ENCODE peak calls at places on chromosomes 6 and 20, in four cellular contexts. X is HFFc6; F is A549; K is CD8-positive, alpha-beta T cell. Q is an unnamed sample.

GRCh38 chr20:50915424-50915823 is 15.8 kb downstream of the ADNP start:
- DNase-seq in X (peak; percentile 46), F (no peak), K (no peak), Q (no peak)

GRCh38 chr20:57030611-57031600 is 235.5 kb downstream of the BMP7 start:
- DNase-seq in X (peak; percentile 33), F (no peak), K (no peak), Q (no peak)

GRCh38 chr6:9248125-9248524 is 812.8 kb upstream of the SLC35B3 start:
- DNase-seq in X (no peak), F (no peak), K (no peak), Q (no peak)

GRCh38 chr6:52517502-52518278 is 59.2 kb downstream of the TRAM2 start:
- DNase-seq in X (peak; percentile 95), F (peak; percentile 78), K (no peak), Q (no peak)

GRCh38 chr6:156164701-156165454 is 612.3 kb upstream of the ARID1B start:
- DNase-seq in X (no peak), F (no peak), K (no peak), Q (no peak)

GRCh38 chr20:2596673-2597279 is 55.7 kb upstream of the NOP56 start:
- DNase-seq in X (peak; percentile 9), F (no peak), K (no peak), Q (no peak)

GRCh38 chr20:41149679-41150131 is 12.4 kb downstream of the PLCG1 start:
- DNase-seq in X (peak; percentile 58), F (peak; percentile 32), K (no peak), Q (no peak)

GRCh38 chr6:4178737-4179333 is 43.5 kb upstream of the ECI2 start:
- DNase-seq in X (no peak), F (no peak), K (no peak), Q (no peak)

GRCh38 chr6:166078294-166078693 is 89.4 kb downstream of the TBXT start:
- DNase-seq in X (peak; percentile 9), F (no peak), K (no peak), Q (no peak)

GRCh38 chr6:43673444-43674063 is 14.0 kb downstream of the MRPS18A start:
- DNase-seq in X (no peak), F (no peak), K (no peak), Q (peak; percentile 63)

GRCh38 chr20:32970973-32971300 is 33.3 kb downstream of the SUN5 start:
- DNase-seq in X (no peak), F (no peak), K (no peak), Q (no peak)

GRCh38 chr6:150343434-150343833 is 25.4 kb upstream of the IYD start:
- DNase-seq in X (peak; percentile 14), F (no peak), K (no peak), Q (no peak)

GRCh38 chr6:170271771-170272314 is 19.0 kb downstream of the DLL1 start:
- DNase-seq in X (no peak), F (no peak), K (peak; percentile 62), Q (no peak)

GRCh38 chr6:11492444-11493300 is 44.9 kb upstream of the TMEM170B start:
- DNase-seq in X (peak; percentile 14), F (no peak), K (no peak), Q (no peak)

GRCh38 chr6:146381486-146381885 is 162.1 kb upstream of the RAB32 start:
- DNase-seq in X (no peak), F (no peak), K (no peak), Q (no peak)
- TF ChIP-seq CTCF in X (peak; percentile 58), F (no peak), K (no peak), Q (no peak)

GRCh38 chr6:24497254-24497989 is 2.7 kb downstream of the ALDH5A1 start:
- DNase-seq in X (no peak), F (peak; percentile 7), K (no peak), Q (no peak)

GRCh38 chr6:24493945-24494725 is 634 bp upstream of the ALDH5A1 start:
- DNase-seq in X (no peak), F (no peak), K (no peak), Q (no peak)

GRCh38 chr6:24492475-24492874 is 2.3 kb upstream of the ALDH5A1 start:
- DNase-seq in X (peak; percentile 5), F (peak; percentile 44), K (no peak), Q (no peak)

GRCh38 chr6:24495516-24495847 is 713 bp downstream of the ALDH5A1 start:
- DNase-seq in X (no peak), F (peak; percentile 52), K (peak; percentile 15), Q (no peak)

DNA sequence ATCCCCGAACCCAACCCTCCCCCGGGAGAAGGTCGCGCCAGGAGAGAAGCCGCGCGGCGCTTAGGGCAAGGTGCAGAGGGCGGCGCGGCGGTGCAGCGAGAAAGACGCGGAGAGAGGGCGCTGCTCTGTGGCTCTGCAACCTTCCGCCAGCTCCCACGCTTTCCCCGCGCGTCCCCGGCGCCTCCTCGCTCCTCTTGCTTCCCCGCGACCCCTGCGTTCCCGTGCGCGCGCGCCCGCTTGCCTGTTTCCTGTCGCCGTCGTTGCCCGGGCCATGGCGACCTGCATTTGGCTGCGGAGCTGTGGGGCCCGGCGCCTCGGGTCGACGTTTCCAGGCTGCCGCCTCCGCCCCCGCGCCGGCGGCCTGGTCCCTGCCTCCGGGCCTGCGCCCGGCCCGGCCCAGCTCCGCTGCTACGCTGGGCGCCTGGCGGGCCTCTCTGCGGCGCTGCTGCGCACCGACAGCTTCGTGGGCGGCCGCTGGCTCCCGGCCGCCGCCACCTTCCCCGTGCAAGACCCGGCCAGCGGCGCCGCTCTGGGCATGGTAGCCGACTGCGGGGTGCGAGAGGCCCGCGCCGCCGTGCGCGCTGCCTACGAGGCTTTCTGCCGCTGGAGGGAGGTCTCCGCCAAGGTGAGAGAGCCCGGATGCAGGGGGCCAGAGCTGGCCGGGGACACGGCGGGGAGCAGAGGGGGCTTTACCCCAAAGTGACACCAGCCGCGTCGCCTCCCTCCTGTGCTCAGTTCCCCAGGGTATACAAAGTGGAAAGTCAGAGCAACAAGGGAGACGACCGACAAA is at the start of gene ALDH5A1:
- DNase-seq in X (no peak), F (peak; percentile 70), K (peak; percentile 66), Q (peak; percentile 49)
- TF ChIP-seq CTCF in X (no peak), F (peak; percentile 27), K (no peak), Q (no peak)

DNA sequence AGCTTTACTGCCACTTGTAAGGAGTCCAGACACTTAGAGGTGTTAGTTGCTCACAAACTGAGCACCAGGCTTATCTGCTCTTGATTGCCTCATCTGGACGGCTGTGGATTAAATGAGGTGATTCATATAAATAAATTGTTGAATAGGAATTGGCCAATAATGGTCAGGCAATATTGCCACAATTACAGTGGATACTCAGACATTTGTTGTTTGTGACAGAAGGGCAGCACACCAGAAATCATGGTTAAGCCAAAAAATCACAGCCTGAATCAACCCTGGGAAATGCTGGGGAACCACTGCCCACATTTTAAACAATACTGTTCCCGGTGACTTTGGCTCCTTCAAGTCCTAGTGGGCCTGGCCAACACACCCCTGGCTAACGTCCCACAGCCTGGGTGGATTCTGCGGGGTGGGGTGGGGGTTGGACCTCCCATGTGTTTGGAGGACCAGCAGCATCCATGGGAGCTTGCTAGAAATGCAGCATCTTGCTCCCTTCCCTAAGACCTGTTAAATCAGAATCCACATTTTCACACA is 29.4 kb upstream of the SPDEF start:
- DNase-seq in X (no peak), F (no peak), K (no peak), Q (no peak)
- TF ChIP-seq CTCF in X (no peak), F (no peak), K (no peak), Q (no peak)

GRCh38 chr20:44004306-44004915 is 89.8 kb downstream of the TOX2 start:
- DNase-seq in X (no peak), F (no peak), K (no peak), Q (no peak)

GRCh38 chr20:43999848-44000247 is 85.2 kb downstream of the TOX2 start:
- DNase-seq in X (no peak), F (no peak), K (no peak), Q (no peak)

GRCh38 chr20:44002861-44003260 is 88.2 kb downstream of the TOX2 start:
- DNase-seq in X (no peak), F (no peak), K (no peak), Q (no peak)

GRCh38 chr20:44003609-44004008 is 89.0 kb downstream of the TOX2 start:
- DNase-seq in X (no peak), F (no peak), K (no peak), Q (no peak)

GRCh38 chr20:44001667-44002596 is 87.3 kb downstream of the TOX2 start:
- DNase-seq in X (no peak), F (no peak), K (no peak), Q (no peak)
- TF ChIP-seq CTCF in X (no peak), F (no peak), K (no peak), Q (no peak)

GRCh38 chr6:33414592-33415271 is 3.2 kb downstream of the CUTA start:
- DNase-seq in X (no peak), F (no peak), K (no peak), Q (no peak)
- TF ChIP-seq CTCF in X (peak; percentile 64), F (peak; percentile 21), K (peak; percentile 18), Q (peak; percentile 10)

DNA sequence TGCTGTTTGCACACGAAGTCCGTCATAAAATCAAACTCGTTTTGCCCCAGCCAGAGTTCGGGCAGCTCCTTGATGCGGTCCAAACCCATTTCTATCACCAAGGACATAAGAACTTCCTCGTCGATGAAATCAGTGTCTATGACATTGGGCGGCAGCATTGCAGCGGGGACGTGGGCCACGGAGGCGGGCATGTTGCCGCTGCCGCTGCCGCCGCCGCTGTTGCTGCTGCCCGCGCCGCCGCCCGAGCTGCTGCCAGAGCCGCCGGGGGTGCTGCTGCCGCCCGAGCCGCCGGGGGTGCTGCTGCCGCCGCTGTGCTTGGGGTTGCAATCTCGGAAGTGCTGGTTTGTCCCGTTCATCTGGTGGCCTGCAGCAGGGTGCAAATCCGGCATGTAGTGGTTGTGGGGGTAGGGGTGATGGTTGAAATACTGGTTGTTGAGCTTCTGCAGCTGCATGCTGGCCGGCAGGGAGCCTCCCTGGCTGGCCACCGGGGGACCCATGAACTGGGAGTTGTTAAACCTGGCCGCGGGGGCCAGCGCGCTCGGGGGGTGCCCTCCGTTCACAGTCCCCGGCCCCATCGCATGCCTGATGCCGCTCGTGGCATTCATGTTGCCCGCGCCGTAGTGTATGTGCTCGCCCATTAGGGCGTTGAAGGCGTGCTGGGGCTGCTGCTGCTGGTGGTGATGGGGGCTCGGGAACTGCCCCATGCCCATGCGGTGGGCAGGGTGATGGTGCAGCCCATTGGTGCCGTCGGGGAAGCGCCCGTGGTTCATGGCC is 1.1 kb downstream of the CITED2 start:
- DNase-seq in X (peak; percentile 84), F (peak; percentile 60), K (peak; percentile 67), Q (peak; percentile 56)
- TF ChIP-seq CTCF in X (peak; percentile 53), F (peak; percentile 44), K (peak; percentile 33), Q (no peak)

DNA sequence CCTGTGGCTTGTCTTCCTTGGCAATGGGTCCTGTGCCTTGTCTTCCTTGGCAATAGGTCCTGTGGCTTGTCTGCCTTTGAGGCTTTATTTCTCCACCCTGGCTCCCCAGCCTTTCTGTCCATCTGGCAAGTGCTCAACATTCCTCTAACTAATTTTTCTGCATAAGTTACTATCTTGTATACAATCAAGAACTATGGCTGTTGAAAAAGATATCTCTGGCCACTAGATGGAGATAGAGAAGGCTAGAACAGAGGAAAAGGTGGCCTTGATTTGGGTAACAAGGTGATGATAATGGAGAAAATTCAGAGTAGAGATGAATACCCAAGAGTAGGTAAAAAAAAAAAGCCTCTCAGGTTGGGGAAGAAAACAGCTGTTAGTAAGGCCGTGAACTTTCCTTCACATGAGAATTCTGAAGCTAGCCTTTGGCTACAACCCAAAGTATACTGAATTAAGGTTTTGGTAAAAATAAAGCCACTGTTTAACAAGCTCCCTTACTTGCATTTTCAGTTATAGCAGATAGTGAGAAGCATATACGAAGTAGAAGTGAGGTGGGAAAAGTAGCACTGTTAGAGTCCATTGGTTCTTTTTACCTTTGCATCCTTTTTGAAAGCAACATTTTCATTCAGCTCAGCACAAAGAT is 505.0 kb downstream of the DOK5 start:
- DNase-seq in X (no peak), F (peak; percentile 12), K (no peak), Q (no peak)
- TF ChIP-seq CTCF in X (peak; percentile 38), F (peak; percentile 29), K (no peak), Q (peak; percentile 17)